ENCODE peak calls at places on chromosomes 12 and 14, in nine cellular contexts. F is left lung; S is ascending aorta; P is breast epithelium; Y is ovary; G is CD4-positive, CD25-positive, alpha-beta regulatory T cell; D is mammary epithelial cell; W is transverse colon; C is kidney. Q is an unnamed sample.

GRCh38 chr12:30757316-30757715 is 2.6 kb upstream of the CAPRIN2 start:
- DNase-seq in C (no peak), F (no peak), Y (no peak), D (no peak), W (no peak), G (no peak), S (no peak), P (no peak), Q (no peak)

GRCh38 chr12:68963456-68963859 is 30.5 kb upstream of the CPM start:
- DNase-seq in D (no peak), F (no peak), S (no peak), Y (no peak), W (no peak), G (no peak), C (no peak), P (no peak), Q (no peak)

GRCh38 chr14:63492391-63492790 is 50.8 kb downstream of the PPP2R5E start:
- DNase-seq in P (no peak), G (no peak), Y (no peak), C (no peak), S (no peak), F (no peak), W (no peak), D (peak), Q (no peak)

GRCh38 chr12:12441891-12442461 is 85.1 kb downstream of the BORCS5 start:
- DNase-seq in P (no peak), S (no peak), W (no peak), C (no peak), Y (no peak), G (peak), D (peak), F (no peak), Q (no peak)

GRCh38 chr12:389138-390096 is at the start of gene KDM5A:
- DNase-seq in W (peak), G (peak), F (peak), D (peak), C (peak), P (peak), S (peak), Y (peak), Q (no peak)

GRCh38 chr12:13223176-13223806 is 26.8 kb downstream of the EMP1 start:
- DNase-seq in P (no peak), C (no peak), W (no peak), F (no peak), Y (no peak), S (no peak), D (peak), G (no peak), Q (no peak)

GRCh38 chr14:104398656-104399055 is 180.9 kb upstream of the C14orf180 start:
- DNase-seq in P (no peak), W (no peak), Y (no peak), G (no peak), S (no peak), D (no peak), F (no peak), C (no peak), Q (no peak)

GRCh38 chr12:107525063-107525718 is 160.4 kb upstream of the PWP1 start:
- DNase-seq in G (no peak), W (no peak), S (no peak), F (no peak), C (no peak), P (no peak), D (no peak), Y (no peak), Q (no peak)

GRCh38 chr12:65637774-65638173 is 186.5 kb upstream of the HMGA2 start:
- DNase-seq in W (no peak), S (no peak), C (no peak), F (no peak), Y (no peak), G (no peak), D (no peak), P (no peak), Q (no peak)

GRCh38 chr12:131765961-131766360 is 55.1 kb downstream of the SFSWAP start:
- DNase-seq in W (no peak), C (no peak), G (no peak), D (no peak), F (no peak), S (no peak), Y (no peak), P (peak), Q (no peak)

GRCh38 chr12:51891843-51892242 is 3.9 kb downstream of the ANKRD33 start:
- DNase-seq in F (no peak), D (no peak), W (no peak), G (no peak), C (no peak), S (no peak), P (no peak), Y (no peak), Q (no peak)

GRCh38 chr12:503111-503761 is 43.5 kb downstream of the B4GALNT3 start:
- DNase-seq in W (peak), P (no peak), F (peak), S (no peak), G (no peak), Y (no peak), C (peak), D (peak), Q (no peak)

GRCh38 chr12:49766115-49766455 is 24.7 kb downstream of the TMBIM6 start:
- DNase-seq in Y (no peak), P (no peak), G (no peak), C (no peak), D (no peak), W (no peak), F (no peak), S (peak), Q (no peak)

GRCh38 chr14:68694516-68695235 is 98.2 kb downstream of the ZFP36L1 start:
- DNase-seq in W (no peak), F (no peak), S (no peak), P (no peak), C (no peak), G (no peak), Y (no peak), D (no peak), Q (no peak)

GRCh38 chr12:4203772-4204376 is 69.7 kb upstream of the CCND2 start:
- DNase-seq in D (no peak), Y (no peak), W (no peak), P (no peak), F (no peak), G (no peak), S (no peak), C (no peak), Q (no peak)

GRCh38 chr12:128810182-128811127 is 13.3 kb downstream of the SLC15A4 start:
- DNase-seq in S (peak), Y (no peak), C (no peak), F (no peak), P (no peak), W (peak), G (no peak), D (no peak), Q (no peak)

GRCh38 chr12:116571089-116571488 is 11.9 kb downstream of the MAP1LC3B2 start:
- DNase-seq in Y (no peak), G (no peak), C (no peak), D (no peak), S (no peak), F (no peak), W (no peak), P (no peak), Q (no peak)

GRCh38 chr12:20520572-20520971 is 152.2 kb downstream of the PDE3A start:
- DNase-seq in F (no peak), Y (peak), W (no peak), P (no peak), G (no peak), S (no peak), D (no peak), C (no peak), Q (no peak)

GRCh38 chr14:24310666-24311604 is at the start of gene LTB4R:
- DNase-seq in P (peak), C (peak), S (peak), F (peak), G (peak), W (peak), D (peak), Y (peak), Q (peak)

GRCh38 chr12:112977641-112978040 is 678 bp upstream of the OAS2 start:
- DNase-seq in C (no peak), S (no peak), W (no peak), D (no peak), Y (no peak), G (no peak), F (no peak), P (no peak), Q (no peak)

GRCh38 chr12:47307680-47308399 is 228.1 kb upstream of the AMIGO2 start:
- DNase-seq in C (no peak), D (peak), S (no peak), Y (no peak), P (no peak), W (peak), G (peak), F (no peak), Q (no peak)

GRCh38 chr14:103067231-103067954 is 10.0 kb upstream of the CDC42BPB start:
- DNase-seq in F (no peak), Y (no peak), D (peak), P (no peak), G (no peak), S (peak), C (peak), W (peak), Q (no peak)

GRCh38 chr12:15851919-15852318 is 30.3 kb upstream of the STRAP start:
- DNase-seq in C (no peak), P (no peak), W (no peak), G (no peak), Y (no peak), D (peak), S (no peak), F (no peak), Q (no peak)

GRCh38 chr14:73166399-73166798 is 30.1 kb downstream of the PSEN1 start:
- DNase-seq in C (no peak), D (peak), S (no peak), W (no peak), Y (no peak), P (no peak), G (no peak), F (no peak), Q (no peak)

GRCh38 chr12:8969861-8970411 is 19.4 kb upstream of the KLRG1 start:
- DNase-seq in P (no peak), W (no peak), Y (no peak), F (no peak), G (no peak), C (no peak), S (no peak), D (no peak), Q (no peak)

GRCh38 chr14:24399981-24400718 is 1.3 kb downstream of the NYNRIN start:
- DNase-seq in W (no peak), S (no peak), P (no peak), G (no peak), D (no peak), F (no peak), Y (peak), C (no peak), Q (no peak)

GRCh38 chr12:14275886-14276285 is 89.6 kb upstream of the ATF7IP start:
- DNase-seq in S (no peak), C (no peak), Y (no peak), D (no peak), W (no peak), P (no peak), G (no peak), F (no peak), Q (no peak)

GRCh38 chr14:68358978-68359861 is 433.6 kb downstream of the ZFP36L1 start:
- DNase-seq in G (no peak), C (no peak), W (no peak), P (no peak), F (no peak), S (no peak), Y (no peak), D (no peak), Q (no peak)

GRCh38 chr12:15600223-15600935 is 188.8 kb downstream of the EPS8 start:
- DNase-seq in G (no peak), C (no peak), P (no peak), W (no peak), Y (no peak), F (no peak), S (no peak), D (no peak), Q (no peak)

GRCh38 chr12:120628919-120629318 is 11.5 kb upstream of the CABP1 start:
- DNase-seq in Y (no peak), C (peak), G (no peak), S (no peak), W (peak), D (no peak), P (no peak), F (no peak), Q (no peak)

GRCh38 chr14:101340556-101340955 is 220.7 kb upstream of the DIO3 start:
- DNase-seq in Y (no peak), G (no peak), F (no peak), W (no peak), C (no peak), D (no peak), S (no peak), P (no peak), Q (no peak)

GRCh38 chr12:114774181-114774580 is 90.2 kb upstream of the TBX3 start:
- DNase-seq in S (no peak), G (no peak), C (no peak), D (no peak), F (no peak), P (no peak), W (no peak), Y (no peak), Q (no peak)

GRCh38 chr14:33509454-33509853 is 441.4 kb downstream of the EGLN3 start:
- DNase-seq in S (no peak), C (no peak), W (no peak), D (no peak), P (no peak), Y (no peak), G (no peak), F (no peak), Q (no peak)

GRCh38 chr14:90161129-90161528 is 95.2 kb upstream of the PSMC1 start:
- DNase-seq in C (no peak), F (no peak), D (no peak), W (no peak), Y (no peak), P (no peak), G (no peak), S (no peak), Q (no peak)

GRCh38 chr14:24774167-24774915 is 140.4 kb upstream of the GZMB start:
- DNase-seq in G (no peak), Y (no peak), C (no peak), D (no peak), W (no peak), P (no peak), F (no peak), S (no peak), Q (no peak)

GRCh38 chr14:91228112-91229004 is 16.1 kb downstream of the GPR68 start:
- DNase-seq in F (no peak), S (no peak), D (peak), Y (no peak), W (no peak), P (no peak), C (no peak), G (peak), Q (no peak)

GRCh38 chr14:71142375-71143038 is 235.2 kb downstream of the PCNX1 start:
- DNase-seq in S (no peak), Y (no peak), W (no peak), G (no peak), P (no peak), D (peak), C (no peak), F (no peak), Q (no peak)

GRCh38 chr12:51391047-51391837 is at the start of gene GALNT6:
- DNase-seq in W (peak), P (no peak), C (peak), G (peak), F (peak), D (peak), S (peak), Y (no peak), Q (no peak)

GRCh38 chr12:55703288-55703687 is 4.4 kb downstream of the ITGA7 start:
- DNase-seq in P (no peak), F (no peak), W (no peak), S (peak), G (no peak), Y (no peak), C (peak), D (no peak), Q (no peak)
- H3K27ac ChIP-seq in P (no peak), F (no peak), W (peak), S (peak), G (no peak), Y (no peak), C (no peak), D (no peak), Q (peak)

GRCh38 chr12:126248871-126249403 is 1183.7 kb downstream of the AACS start:
- DNase-seq in D (no peak), S (no peak), P (no peak), Y (no peak), G (no peak), C (no peak), W (no peak), F (no peak), Q (no peak)

GRCh38 chr12:126243814-126244213 is 1178.6 kb downstream of the AACS start:
- DNase-seq in S (no peak), Y (no peak), W (no peak), G (no peak), D (no peak), C (no peak), F (no peak), P (no peak), Q (no peak)

GRCh38 chr12:126247936-126248335 is 1182.7 kb downstream of the AACS start:
- DNase-seq in W (no peak), F (no peak), S (no peak), D (no peak), P (no peak), G (no peak), C (no peak), Y (no peak), Q (no peak)
- H3K27ac ChIP-seq in W (no peak), F (no peak), S (no peak), D (no peak), P (no peak), G (no peak), C (no peak), Y (no peak), Q (no peak)

GRCh38 chr12:89797436-89797835 is 88.8 kb upstream of the ATP2B1 start:
- DNase-seq in P (no peak), Y (no peak), G (no peak), F (no peak), C (no peak), W (no peak), D (no peak), S (no peak), Q (no peak)
- H3K27ac ChIP-seq in P (no peak), Y (no peak), G (no peak), F (no peak), C (no peak), W (no peak), D (no peak), S (no peak), Q (no peak)

DNA sequence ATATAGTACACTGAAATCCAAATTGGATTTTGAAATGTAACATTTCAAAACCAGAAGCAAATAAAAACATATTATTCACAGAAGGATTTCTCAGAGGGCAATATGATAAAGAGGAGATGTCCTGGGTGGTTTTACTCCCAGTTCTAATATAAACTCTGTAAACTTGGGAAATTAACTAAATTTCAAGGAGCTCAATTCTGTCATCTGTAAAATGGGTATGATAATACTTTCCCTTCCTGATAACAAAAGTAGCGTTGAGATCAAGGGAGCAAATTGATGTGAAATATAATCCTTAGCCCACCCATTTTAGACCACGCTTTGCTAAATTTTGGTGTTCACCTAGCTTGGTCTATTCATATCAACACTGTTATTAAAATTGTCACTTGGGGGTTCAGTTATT is 192.5 kb upstream of the BTG1 start:
- DNase-seq in P (no peak), D (no peak), S (no peak), F (no peak), C (no peak), W (no peak), Y (no peak), G (no peak), Q (no peak)
- H3K27ac ChIP-seq in P (no peak), D (no peak), S (no peak), F (no peak), C (no peak), W (no peak), Y (no peak), G (no peak), Q (no peak)

DNA sequence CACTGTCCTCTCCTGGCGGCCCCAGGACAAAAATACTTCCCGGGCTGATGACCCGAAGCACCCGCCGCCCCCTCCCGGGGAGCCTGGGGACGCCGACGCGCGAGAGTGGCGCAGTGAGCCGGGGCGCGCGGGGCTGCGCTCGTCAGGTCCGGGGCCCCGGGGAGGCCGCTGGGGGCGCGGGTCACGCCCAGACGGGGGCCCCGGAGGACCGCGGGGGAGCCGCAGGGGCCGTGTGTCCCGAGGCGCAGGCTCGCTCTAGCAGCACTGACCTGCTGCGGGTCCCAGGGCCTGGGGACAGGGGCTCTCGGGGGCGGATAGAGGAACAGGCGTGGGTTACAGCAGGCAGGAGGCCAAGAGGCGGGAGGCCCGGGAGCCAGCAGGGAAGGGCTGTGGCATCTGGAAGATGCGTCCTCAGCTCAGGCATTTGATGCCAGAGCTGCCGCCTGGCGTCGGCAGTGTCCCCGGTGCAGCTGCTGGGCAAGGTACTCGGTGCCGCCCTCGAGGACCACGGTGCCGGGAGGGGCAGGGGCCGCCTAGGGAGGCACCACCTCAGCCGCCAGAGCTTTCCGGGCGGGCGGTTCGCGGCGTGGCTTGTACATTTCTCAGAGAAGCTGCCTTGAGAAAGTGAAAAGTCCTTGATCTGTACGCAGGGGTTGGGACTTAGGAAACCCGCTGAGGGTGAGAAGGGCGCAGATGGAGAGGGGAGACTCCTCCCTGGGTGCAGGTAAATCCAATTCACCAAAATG is 1.2 kb downstream of the WNT5B start:
- DNase-seq in W (peak), F (peak), C (peak), D (no peak), G (no peak), Y (peak), S (peak), P (peak), Q (no peak)
- H3K27ac ChIP-seq in W (peak), F (no peak), C (no peak), D (no peak), G (no peak), Y (no peak), S (no peak), P (peak), Q (peak)

Q was measured in caudate nucleus.